ENCODE peak calls at places on chromosome X, in seven cellular contexts. One of them, this sample, is unnamed.

GRCh38 chrX:13159886-13160285 is 115.5 kb upstream of the FAM9C start:
- DNase-seq in GM23338: no peak
- DNase-seq in tibial nerve: no peak
- DNase-seq in A673: no peak
- DNase-seq in endothelial cell: no peak
- DNase-seq in neural progenitor cell: no peak
- DNase-seq in left lung: no peak
- DNase-seq in this sample: no peak

GRCh38 chrX:10109695-10110094 is 47.1 kb upstream of the CLCN4 start:
- DNase-seq in left lung: no peak
- DNase-seq in A673: no peak
- DNase-seq in tibial nerve: no peak
- DNase-seq in neural progenitor cell: no peak
- DNase-seq in endothelial cell: no peak
- DNase-seq in GM23338: no peak
- DNase-seq in this sample: no peak

GRCh38 chrX:100413231-100413630 is 3.2 kb upstream of the PCDH19 start:
- DNase-seq in left lung: no peak
- DNase-seq in endothelial cell: no peak
- DNase-seq in GM23338: peak; percentile 80
- DNase-seq in tibial nerve: peak; percentile 54
- DNase-seq in neural progenitor cell: peak; percentile 79
- DNase-seq in A673: peak; percentile 77
- DNase-seq in this sample: no peak

GRCh38 chrX:102934624-102935023 is 2.4 kb upstream of the RAB40AL start:
- DNase-seq in endothelial cell: peak; percentile 28
- DNase-seq in A673: peak; percentile 56
- DNase-seq in left lung: no peak
- DNase-seq in GM23338: peak; percentile 41
- DNase-seq in tibial nerve: peak; percentile 10
- DNase-seq in neural progenitor cell: peak; percentile 6
- DNase-seq in this sample: no peak

GRCh38 chrX:13487731-13488505 is 81.5 kb upstream of the EGFL6 start:
- DNase-seq in GM23338: peak; percentile 68
- DNase-seq in A673: peak; percentile 88
- DNase-seq in left lung: no peak
- DNase-seq in endothelial cell: peak; percentile 39
- DNase-seq in tibial nerve: peak; percentile 69
- DNase-seq in neural progenitor cell: peak; percentile 78
- DNase-seq in this sample: no peak

GRCh38 chrX:156000361-156000926 is 2.9 kb downstream of the IL9R start:
- DNase-seq in A673: no peak
- DNase-seq in tibial nerve: no peak
- DNase-seq in GM23338: no peak
- DNase-seq in endothelial cell: no peak
- DNase-seq in left lung: no peak
- DNase-seq in neural progenitor cell: no peak
- DNase-seq in this sample: no peak

GRCh38 chrX:38672646-38673045 is 111.3 kb downstream of the TSPAN7 start:
- DNase-seq in neural progenitor cell: no peak
- DNase-seq in endothelial cell: no peak
- DNase-seq in GM23338: no peak
- DNase-seq in A673: no peak
- DNase-seq in left lung: no peak
- DNase-seq in tibial nerve: no peak
- DNase-seq in this sample: no peak

GRCh38 chrX:27336466-27337091 is 126.6 kb downstream of the PPP4R3C start:
- DNase-seq in left lung: no peak
- DNase-seq in neural progenitor cell: peak; percentile 40
- DNase-seq in GM23338: peak; percentile 53
- DNase-seq in endothelial cell: peak; percentile 43
- DNase-seq in A673: peak; percentile 45
- DNase-seq in tibial nerve: no peak
- DNase-seq in this sample: no peak

GRCh38 chrX:121987163-121987562 is 939.8 kb downstream of the GLUD2 start:
- DNase-seq in A673: peak; percentile 73
- DNase-seq in endothelial cell: no peak
- DNase-seq in tibial nerve: no peak
- DNase-seq in GM23338: no peak
- DNase-seq in neural progenitor cell: no peak
- DNase-seq in left lung: no peak
- DNase-seq in this sample: no peak

GRCh38 chrX:10156199-10157031 is at the start of gene CLCN4:
- DNase-seq in left lung: peak; percentile 72
- DNase-seq in endothelial cell: peak; percentile 65
- DNase-seq in GM23338: peak; percentile 67
- DNase-seq in tibial nerve: peak; percentile 13
- DNase-seq in A673: no peak
- DNase-seq in neural progenitor cell: peak; percentile 74
- DNase-seq in this sample: no peak

GRCh38 chrX:91434351-91435168 is at the start of gene PABPC5:
- DNase-seq in GM23338: peak; percentile 76
- DNase-seq in endothelial cell: peak; percentile 72
- DNase-seq in tibial nerve: peak; percentile 61
- DNase-seq in left lung: peak; percentile 71
- DNase-seq in neural progenitor cell: peak; percentile 88
- DNase-seq in A673: peak; percentile 3
- DNase-seq in this sample: peak; percentile 86

GRCh38 chrX:104013606-104014005 is at the start of gene H2BW1:
- DNase-seq in A673: no peak
- DNase-seq in endothelial cell: no peak
- DNase-seq in GM23338: peak; percentile 1
- DNase-seq in neural progenitor cell: no peak
- DNase-seq in tibial nerve: no peak
- DNase-seq in left lung: no peak
- DNase-seq in this sample: no peak

GRCh38 chrX:115054876-115055275 is 37.5 kb upstream of the IL13RA2 start:
- DNase-seq in tibial nerve: no peak
- DNase-seq in A673: no peak
- DNase-seq in left lung: no peak
- DNase-seq in neural progenitor cell: no peak
- DNase-seq in GM23338: no peak
- DNase-seq in endothelial cell: no peak
- DNase-seq in this sample: no peak

GRCh38 chrX:14032383-14032782 is 2.7 kb upstream of the GEMIN8 start:
- DNase-seq in A673: peak; percentile 75
- DNase-seq in neural progenitor cell: peak; percentile 57
- DNase-seq in GM23338: peak; percentile 73
- DNase-seq in endothelial cell: peak; percentile 46
- DNase-seq in tibial nerve: peak; percentile 74
- DNase-seq in left lung: no peak
- DNase-seq in this sample: no peak

GRCh38 chrX:94831364-94831763 is 1157.4 kb downstream of the FAM133A start:
- DNase-seq in endothelial cell: no peak
- DNase-seq in neural progenitor cell: peak; percentile 8
- DNase-seq in left lung: no peak
- DNase-seq in tibial nerve: no peak
- DNase-seq in GM23338: peak; percentile 25
- DNase-seq in A673: peak; percentile 25
- DNase-seq in this sample: no peak

GRCh38 chrX:18146954-18147353 is 73.7 kb downstream of the BEND2 start:
- DNase-seq in left lung: no peak
- DNase-seq in GM23338: peak; percentile 66
- DNase-seq in endothelial cell: peak; percentile 22
- DNase-seq in tibial nerve: no peak
- DNase-seq in A673: peak; percentile 32
- DNase-seq in neural progenitor cell: peak; percentile 67
- DNase-seq in this sample: no peak

GRCh38 chrX:104310084-104310483 is 55.4 kb upstream of the ESX1 start:
- DNase-seq in endothelial cell: no peak
- DNase-seq in GM23338: no peak
- DNase-seq in A673: peak; percentile 43
- DNase-seq in tibial nerve: no peak
- DNase-seq in neural progenitor cell: no peak
- DNase-seq in left lung: no peak
- DNase-seq in this sample: no peak

GRCh38 chrX:135480076-135480475 is 40.4 kb upstream of the INTS6L start:
- DNase-seq in neural progenitor cell: no peak
- DNase-seq in endothelial cell: no peak
- DNase-seq in left lung: no peak
- DNase-seq in A673: peak; percentile 57
- DNase-seq in GM23338: no peak
- DNase-seq in tibial nerve: no peak
- DNase-seq in this sample: no peak

GRCh38 chrX:135489542-135489941 is 30.9 kb upstream of the INTS6L start:
- DNase-seq in GM23338: no peak
- DNase-seq in neural progenitor cell: no peak
- DNase-seq in left lung: no peak
- DNase-seq in tibial nerve: no peak
- DNase-seq in endothelial cell: no peak
- DNase-seq in A673: no peak
- DNase-seq in this sample: no peak

GRCh38 chrX:135481696-135482179 is 38.7 kb upstream of the INTS6L start:
- DNase-seq in neural progenitor cell: no peak
- DNase-seq in endothelial cell: no peak
- DNase-seq in left lung: no peak
- DNase-seq in tibial nerve: no peak
- DNase-seq in A673: no peak
- DNase-seq in GM23338: no peak
- DNase-seq in this sample: no peak

DNA sequence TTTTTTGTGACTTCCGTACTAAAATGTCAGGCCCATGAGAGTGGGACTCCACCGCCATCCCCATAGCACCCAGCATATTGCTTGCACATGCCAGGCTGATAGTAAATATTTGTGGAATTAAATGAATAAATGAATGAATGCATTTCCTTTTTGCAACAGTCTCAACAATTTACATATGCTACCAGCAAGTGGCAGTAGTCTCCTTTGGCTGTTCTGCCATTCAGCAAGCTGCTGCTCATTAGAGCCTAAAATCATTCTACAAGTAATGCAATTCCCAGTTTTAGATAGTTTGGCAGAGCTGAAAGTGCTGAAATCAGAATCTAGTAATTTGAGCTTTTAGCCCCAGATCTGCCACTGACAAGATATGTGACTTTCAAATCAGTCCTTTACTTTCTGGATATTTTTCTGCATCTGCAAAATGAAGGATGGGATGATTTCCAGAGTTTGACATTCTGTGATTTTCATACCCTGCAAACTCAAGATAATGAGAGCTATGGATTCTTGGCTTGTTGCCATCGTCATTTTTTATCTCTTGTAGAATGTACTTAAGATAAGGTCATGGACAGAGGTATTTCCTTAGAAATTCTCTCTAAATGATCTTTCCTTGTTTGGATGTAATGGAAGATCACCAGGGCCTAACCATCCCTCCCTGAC is 35.7 kb upstream of the INTS6L start:
- DNase-seq in endothelial cell: peak; percentile 4
- DNase-seq in GM23338: peak; percentile 27
- DNase-seq in A673: peak; percentile 65
- DNase-seq in tibial nerve: peak; percentile 5
- DNase-seq in left lung: no peak
- DNase-seq in neural progenitor cell: peak; percentile 31
- DNase-seq in this sample: no peak
- TF ChIP-seq CTCF in endothelial cell: no peak
- TF ChIP-seq CTCF in GM23338: peak; percentile 52
- TF ChIP-seq CTCF in A673: peak; percentile 67
- TF ChIP-seq CTCF in tibial nerve: peak; percentile 34
- TF ChIP-seq CTCF in left lung: peak; percentile 35
- TF ChIP-seq CTCF in neural progenitor cell: peak; percentile 58
- TF ChIP-seq CTCF in this sample: peak; percentile 70

GRCh38 chrX:134524181-134524580 is 64.2 kb downstream of the HPRT1 start:
- DNase-seq in left lung: no peak
- DNase-seq in GM23338: no peak
- DNase-seq in endothelial cell: no peak
- DNase-seq in A673: no peak
- DNase-seq in tibial nerve: no peak
- DNase-seq in neural progenitor cell: no peak
- DNase-seq in this sample: no peak

GRCh38 chrX:134526399-134526798 is 66.4 kb downstream of the HPRT1 start:
- DNase-seq in tibial nerve: no peak
- DNase-seq in left lung: no peak
- DNase-seq in neural progenitor cell: no peak
- DNase-seq in endothelial cell: no peak
- DNase-seq in GM23338: no peak
- DNase-seq in A673: no peak
- DNase-seq in this sample: no peak

GRCh38 chrX:134525086-134525792 is 65.3 kb downstream of the HPRT1 start:
- DNase-seq in neural progenitor cell: no peak
- DNase-seq in GM23338: no peak
- DNase-seq in left lung: no peak
- DNase-seq in A673: no peak
- DNase-seq in endothelial cell: no peak
- DNase-seq in tibial nerve: no peak
- DNase-seq in this sample: no peak

DNA sequence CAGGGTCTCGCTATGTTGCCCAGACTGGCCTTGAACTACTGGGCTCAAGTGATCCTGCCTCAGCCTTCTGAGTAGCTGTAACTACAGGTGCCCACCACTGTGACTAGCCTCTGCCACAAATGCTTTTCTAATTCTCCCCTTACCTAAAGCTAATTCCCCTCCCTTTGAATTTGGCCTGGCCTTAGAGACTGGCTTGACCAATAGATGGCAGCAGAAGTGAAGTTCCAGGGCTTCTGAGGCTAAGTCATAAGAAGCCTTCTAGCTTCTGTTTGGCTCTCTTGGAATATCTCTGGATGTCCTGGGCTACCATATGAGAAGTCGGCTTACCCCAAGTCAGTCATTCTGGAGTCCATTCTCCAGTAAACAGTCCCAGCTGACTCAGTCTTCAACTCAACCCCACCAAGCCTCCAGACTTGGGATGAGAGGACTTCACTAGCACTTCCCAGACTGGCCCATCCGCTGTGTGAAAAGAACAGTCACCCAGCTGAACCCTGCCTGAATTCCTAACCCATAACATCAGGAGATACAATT is 61.0 kb downstream of the HPRT1 start:
- DNase-seq in endothelial cell: peak; percentile 32
- DNase-seq in GM23338: peak; percentile 80
- DNase-seq in left lung: no peak
- DNase-seq in A673: peak; percentile 60
- DNase-seq in neural progenitor cell: peak; percentile 64
- DNase-seq in tibial nerve: peak; percentile 11
- DNase-seq in this sample: no peak
- TF ChIP-seq CTCF in endothelial cell: peak; percentile 22
- TF ChIP-seq CTCF in GM23338: peak; percentile 70
- TF ChIP-seq CTCF in left lung: no peak
- TF ChIP-seq CTCF in A673: peak; percentile 67
- TF ChIP-seq CTCF in neural progenitor cell: peak; percentile 64
- TF ChIP-seq CTCF in tibial nerve: no peak
- TF ChIP-seq CTCF in this sample: peak; percentile 70

GRCh38 chrX:66766318-66766717 is 127.4 kb upstream of the EDA2R start:
- DNase-seq in endothelial cell: no peak
- DNase-seq in neural progenitor cell: no peak
- DNase-seq in A673: no peak
- DNase-seq in GM23338: no peak
- DNase-seq in left lung: no peak
- DNase-seq in tibial nerve: no peak
- DNase-seq in this sample: no peak
- TF ChIP-seq CTCF in endothelial cell: no peak
- TF ChIP-seq CTCF in neural progenitor cell: no peak
- TF ChIP-seq CTCF in A673: no peak
- TF ChIP-seq CTCF in GM23338: no peak
- TF ChIP-seq CTCF in left lung: no peak
- TF ChIP-seq CTCF in tibial nerve: no peak
- TF ChIP-seq CTCF in this sample: no peak

DNA sequence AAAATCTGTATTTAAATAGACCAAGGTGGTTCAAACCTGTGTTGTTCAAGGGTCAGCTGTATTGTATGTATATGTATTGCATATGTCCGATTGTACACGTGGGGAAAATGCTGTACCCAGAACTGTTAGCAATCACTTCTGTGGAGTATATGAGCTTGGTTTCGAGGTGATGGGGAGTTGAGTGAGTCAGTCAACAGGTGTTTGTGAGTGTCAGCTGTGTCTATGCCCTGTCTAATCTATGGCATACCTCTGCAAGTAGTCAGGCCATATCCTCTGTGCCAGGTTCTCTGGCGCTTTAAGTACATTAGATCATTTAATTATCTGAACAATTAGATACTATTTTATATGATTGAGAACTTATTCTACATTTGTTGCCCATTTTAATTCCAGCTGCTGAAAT is 7.4 kb downstream of the ZRSR2 start:
- DNase-seq in endothelial cell: no peak
- DNase-seq in neural progenitor cell: no peak
- DNase-seq in tibial nerve: no peak
- DNase-seq in A673: no peak
- DNase-seq in left lung: no peak
- DNase-seq in GM23338: no peak
- DNase-seq in this sample: no peak
- TF ChIP-seq CTCF in endothelial cell: no peak
- TF ChIP-seq CTCF in neural progenitor cell: no peak
- TF ChIP-seq CTCF in tibial nerve: no peak
- TF ChIP-seq CTCF in A673: no peak
- TF ChIP-seq CTCF in left lung: no peak
- TF ChIP-seq CTCF in GM23338: no peak
- TF ChIP-seq CTCF in this sample: no peak